ENCODE peak calls at places on chromosomes 16 and 17, in nine cellular contexts. C is germinal center; L is AG04450; I is body of pancreas; G is NCI-H226; E is stimulated activated CD8-positive, alpha-beta memory T cell treated with anti-CD3 and anti-CD28 coated beads, Interleukin-7, amount 100 ng/mL, for 4 hours; T is K562; O is activated T-helper 1 cell treated with anti-CD3 and anti-CD28 coated beads, Interleukin-12 subunit alpha, Interleukin-12 subunit beta, Interleukin-2, Interleukin-4 antibody, amounts not matched to agents 30 ng/mL and 10 ng/mL and 1 ng/mL, durations not matched to agents 14 hours and 24 hours and 36 hours; P is ovary. B is an unnamed sample.

GRCh38 chr17:8629371-8630226 is 926 bp downstream of the MYH10 start:
- DNase-seq in C (peak), L (no peak), I (peak), G (no peak), E (no peak), T (peak), O (no peak), P (peak), B (no peak)

GRCh38 chr16:2969545-2970521 is 685 bp downstream of the PAQR4 start:
- DNase-seq in C (peak), L (peak), I (peak), G (peak), E (peak), T (peak), O (peak), P (no peak), B (no peak)

GRCh38 chr17:81400154-81400938 is 5.1 kb downstream of the BAHCC1 start:
- DNase-seq in C (no peak), L (no peak), I (no peak), G (no peak), E (no peak), T (peak), O (no peak), P (no peak), B (no peak)

GRCh38 chr17:65466547-65466946 is 94.9 kb downstream of the AXIN2 start:
- DNase-seq in C (no peak), L (no peak), I (no peak), G (no peak), E (no peak), T (no peak), O (no peak), P (no peak), B (no peak)

GRCh38 chr17:21549107-21549687 is 143.1 kb upstream of the KCNJ18 start:
- DNase-seq in C (no peak), L (no peak), I (no peak), G (peak), E (no peak), T (no peak), O (no peak), P (no peak), B (no peak)

GRCh38 chr16:57380671-57381462 is 8.6 kb downstream of the CX3CL1 start:
- DNase-seq in C (no peak), L (no peak), I (peak), G (peak), E (no peak), T (no peak), O (no peak), P (no peak), B (no peak)

GRCh38 chr16:15704545-15704987 is 54.5 kb downstream of the NDE1 start:
- DNase-seq in C (peak), L (peak), I (peak), G (peak), E (peak), T (peak), O (peak), P (peak), B (no peak)

GRCh38 chr16:86029131-86029741 is 130.3 kb downstream of the IRF8 start:
- DNase-seq in C (no peak), L (peak), I (no peak), G (no peak), E (no peak), T (no peak), O (no peak), P (no peak), B (no peak)

GRCh38 chr17:981292-981658 is 1.7 kb upstream of the NXN start:
- DNase-seq in C (no peak), L (no peak), I (no peak), G (no peak), E (no peak), T (no peak), O (no peak), P (no peak), B (no peak)

GRCh38 chr17:77879226-77879895 is 79.1 kb upstream of the TNRC6C start:
- DNase-seq in C (no peak), L (no peak), I (no peak), G (no peak), E (no peak), T (no peak), O (no peak), P (no peak), B (no peak)

GRCh38 chr16:7004266-7004665 is 328.4 kb upstream of the RBFOX1 start:
- DNase-seq in C (no peak), L (no peak), I (no peak), G (no peak), E (no peak), T (no peak), O (no peak), P (no peak), B (no peak)

GRCh38 chr16:5036228-5037156 is 2.8 kb upstream of the NAGPA start:
- DNase-seq in C (no peak), L (no peak), I (no peak), G (no peak), E (no peak), T (no peak), O (no peak), P (no peak), B (no peak)

GRCh38 chr17:32553168-32553567 is 66.4 kb downstream of the CDK5R1 start:
- DNase-seq in C (no peak), L (no peak), I (no peak), G (no peak), E (no peak), T (no peak), O (no peak), P (no peak), B (no peak)

GRCh38 chr17:10683853-10684252 is 13.5 kb downstream of the SCO1 start:
- DNase-seq in C (peak), L (no peak), I (no peak), G (peak), E (no peak), T (peak), O (no peak), P (no peak), B (no peak)

GRCh38 chr16:2614761-2615191 is 67.5 kb upstream of the KCTD5 start:
- DNase-seq in C (no peak), L (no peak), I (no peak), G (no peak), E (no peak), T (no peak), O (no peak), P (no peak), B (no peak)

GRCh38 chr16:75250809-75251279 is 580 bp downstream of the BCAR1 start:
- DNase-seq in C (peak), L (no peak), I (peak), G (no peak), E (no peak), T (peak), O (no peak), P (peak), B (no peak)

GRCh38 chr17:8611671-8612298 is 18.7 kb downstream of the MYH10 start:
- DNase-seq in C (no peak), L (no peak), I (no peak), G (no peak), E (no peak), T (no peak), O (no peak), P (no peak), B (no peak)

GRCh38 chr16:57667526-57668258 is 414 bp upstream of the ADGRG3 start:
- DNase-seq in C (no peak), L (no peak), I (no peak), G (no peak), E (peak), T (peak), O (no peak), P (no peak), B (no peak)

GRCh38 chr16:15509051-15509592 is 74.7 kb downstream of the BMERB1 start:
- DNase-seq in C (no peak), L (no peak), I (no peak), G (no peak), E (no peak), T (peak), O (no peak), P (no peak), B (no peak)

GRCh38 chr17:41329279-41329925 is 13.9 kb upstream of the KRTAP17-1 start:
- DNase-seq in C (peak), L (no peak), I (peak), G (no peak), E (no peak), T (peak), O (no peak), P (no peak), B (no peak)

GRCh38 chr17:74201250-74201649 is 2.2 kb upstream of the RPL38 start:
- DNase-seq in C (no peak), L (no peak), I (no peak), G (no peak), E (no peak), T (no peak), O (no peak), P (no peak), B (no peak)

GRCh38 chr17:17700251-17700969 is 19.2 kb downstream of the RAI1 start:
- DNase-seq in C (no peak), L (no peak), I (no peak), G (no peak), E (no peak), T (no peak), O (no peak), P (no peak), B (no peak)

GRCh38 chr17:46983782-46984181 is 4.7 kb upstream of the RPRML start:
- DNase-seq in C (no peak), L (no peak), I (no peak), G (no peak), E (no peak), T (peak), O (no peak), P (no peak), B (no peak)

GRCh38 chr16:68444058-68444657 is 4.2 kb downstream of the SMPD3 start:
- DNase-seq in C (no peak), L (no peak), I (peak), G (peak), E (no peak), T (peak), O (no peak), P (peak), B (no peak)

GRCh38 chr17:81336296-81336929 is 41.3 kb upstream of the SLC38A10 start:
- DNase-seq in C (no peak), L (no peak), I (no peak), G (no peak), E (no peak), T (no peak), O (no peak), P (no peak), B (no peak)

GRCh38 chr16:668519-669171 is 713 bp downstream of the RHOT2 start:
- DNase-seq in C (no peak), L (no peak), I (no peak), G (no peak), E (no peak), T (peak), O (no peak), P (no peak), B (no peak)

GRCh38 chr16:56354746-56355145 is 70.6 kb downstream of the AMFR start:
- DNase-seq in C (no peak), L (no peak), I (no peak), G (no peak), E (no peak), T (no peak), O (no peak), P (peak), B (no peak)

GRCh38 chr16:12255473-12255872 is 278.9 kb downstream of the SNX29 start:
- DNase-seq in C (no peak), L (no peak), I (no peak), G (no peak), E (no peak), T (no peak), O (no peak), P (no peak), B (no peak)

GRCh38 chr16:75532142-75532765 is 3.7 kb downstream of the CHST5 start:
- DNase-seq in C (no peak), L (no peak), I (no peak), G (no peak), E (no peak), T (no peak), O (no peak), P (no peak), B (no peak)

GRCh38 chr17:74987909-74988711 is 678 bp downstream of the CDR2L start:
- DNase-seq in C (no peak), L (peak), I (peak), G (peak), E (no peak), T (peak), O (no peak), P (peak), B (no peak)

GRCh38 chr17:20203021-20203420 is 193.9 kb downstream of the SPECC1 start:
- DNase-seq in C (no peak), L (no peak), I (no peak), G (no peak), E (no peak), T (no peak), O (no peak), P (no peak), B (no peak)

GRCh38 chr17:17151962-17152361 is 54.2 kb downstream of the PLD6 start:
- DNase-seq in C (no peak), L (peak), I (peak), G (peak), E (no peak), T (no peak), O (no peak), P (peak), B (no peak)

GRCh38 chr16:87060026-87060986 is 256.9 kb downstream of the C16orf95 start:
- DNase-seq in C (no peak), L (peak), I (no peak), G (no peak), E (no peak), T (no peak), O (no peak), P (peak), B (no peak)

GRCh38 chr17:15263680-15264079 is 1.4 kb downstream of the PMP22 start:
- DNase-seq in C (no peak), L (no peak), I (no peak), G (no peak), E (no peak), T (no peak), O (no peak), P (no peak), B (no peak)

GRCh38 chr16:2154533-2155090 is 970 bp upstream of the TRAF7 start:
- DNase-seq in C (no peak), L (no peak), I (peak), G (no peak), E (peak), T (no peak), O (no peak), P (no peak), B (no peak)

B was measured in GM12878.